ENCODE peak calls at places on chromosomes 12 and 14, in seven cellular contexts. One of them, this sample, is unnamed.

GRCh38 chr12:124177276-124177950 is 117.5 kb upstream of the RFLNA start:
- DNase-seq in IMR-90: no peak
- DNase-seq in mesendoderm: peak; percentile 37
- DNase-seq in neuronal stem cell: no peak
- DNase-seq in mesenchymal stem cell: no peak
- DNase-seq in H9: no peak
- DNase-seq in H1: no peak
- DNase-seq in this sample: peak; percentile 94

GRCh38 chr12:52698634-52699340 is 4.5 kb downstream of the KRT77 start:
- DNase-seq in H9: no peak
- DNase-seq in IMR-90: no peak
- DNase-seq in mesendoderm: peak; percentile 47
- DNase-seq in mesenchymal stem cell: no peak
- DNase-seq in neuronal stem cell: no peak
- DNase-seq in H1: no peak
- DNase-seq in this sample: no peak

GRCh38 chr12:103169-103981 is 36.8 kb downstream of the IQSEC3 start:
- DNase-seq in IMR-90: no peak
- DNase-seq in mesendoderm: peak; percentile 88
- DNase-seq in H1: peak; percentile 66
- DNase-seq in mesenchymal stem cell: no peak
- DNase-seq in H9: peak; percentile 96
- DNase-seq in neuronal stem cell: peak; percentile 84
- DNase-seq in this sample: no peak

GRCh38 chr14:35402323-35403084 is 2.0 kb downstream of the NFKBIA start:
- DNase-seq in IMR-90: peak; percentile 56
- DNase-seq in neuronal stem cell: no peak
- DNase-seq in mesenchymal stem cell: peak; percentile 47
- DNase-seq in H1: no peak
- DNase-seq in H9: no peak
- DNase-seq in mesendoderm: no peak
- DNase-seq in this sample: peak; percentile 38

GRCh38 chr12:65490193-65490592 is 211.7 kb downstream of the MSRB3 start:
- DNase-seq in H1: no peak
- DNase-seq in mesenchymal stem cell: no peak
- DNase-seq in neuronal stem cell: no peak
- DNase-seq in IMR-90: no peak
- DNase-seq in H9: no peak
- DNase-seq in mesendoderm: no peak
- DNase-seq in this sample: no peak

GRCh38 chr12:69694123-69694522 is 5.0 kb downstream of the BEST3 start:
- DNase-seq in H9: no peak
- DNase-seq in mesenchymal stem cell: no peak
- DNase-seq in H1: no peak
- DNase-seq in mesendoderm: no peak
- DNase-seq in IMR-90: no peak
- DNase-seq in neuronal stem cell: no peak
- DNase-seq in this sample: peak; percentile 74

GRCh38 chr12:39905152-39905551 is 200.7 kb downstream of the SLC2A13 start:
- DNase-seq in mesendoderm: no peak
- DNase-seq in H1: no peak
- DNase-seq in neuronal stem cell: no peak
- DNase-seq in H9: no peak
- DNase-seq in mesenchymal stem cell: no peak
- DNase-seq in IMR-90: peak; percentile 22
- DNase-seq in this sample: no peak

GRCh38 chr12:6554168-6554989 is 1.5 kb downstream of the IFFO1 start:
- DNase-seq in IMR-90: peak; percentile 72
- DNase-seq in neuronal stem cell: peak; percentile 79
- DNase-seq in mesendoderm: peak; percentile 97
- DNase-seq in H9: peak; percentile 96
- DNase-seq in mesenchymal stem cell: peak; percentile 87
- DNase-seq in H1: peak; percentile 93
- DNase-seq in this sample: peak; percentile 57

GRCh38 chr12:119992129-119992705 is 3.2 kb downstream of the BICDL1 start:
- DNase-seq in IMR-90: no peak
- DNase-seq in H9: no peak
- DNase-seq in neuronal stem cell: no peak
- DNase-seq in H1: no peak
- DNase-seq in mesendoderm: no peak
- DNase-seq in mesenchymal stem cell: no peak
- DNase-seq in this sample: no peak

GRCh38 chr14:104003616-104004015 is 61.3 kb upstream of the RD3L start:
- DNase-seq in IMR-90: no peak
- DNase-seq in mesendoderm: no peak
- DNase-seq in H1: no peak
- DNase-seq in mesenchymal stem cell: no peak
- DNase-seq in neuronal stem cell: no peak
- DNase-seq in H9: no peak
- DNase-seq in this sample: no peak

GRCh38 chr12:52398176-52398575 is 8.0 kb downstream of the KRT82 start:
- DNase-seq in mesendoderm: peak; percentile 5
- DNase-seq in H1: no peak
- DNase-seq in neuronal stem cell: no peak
- DNase-seq in H9: no peak
- DNase-seq in mesenchymal stem cell: no peak
- DNase-seq in IMR-90: no peak
- DNase-seq in this sample: no peak

GRCh38 chr12:30110970-30111586 is 327.3 kb upstream of the TMTC1 start:
- DNase-seq in mesendoderm: no peak
- DNase-seq in IMR-90: peak; percentile 27
- DNase-seq in H9: no peak
- DNase-seq in H1: no peak
- DNase-seq in neuronal stem cell: no peak
- DNase-seq in mesenchymal stem cell: peak; percentile 80
- DNase-seq in this sample: no peak

GRCh38 chr12:49983892-49984291 is 11.1 kb downstream of the AQP6 start:
- DNase-seq in IMR-90: peak; percentile 92
- DNase-seq in mesendoderm: peak; percentile 82
- DNase-seq in H9: no peak
- DNase-seq in neuronal stem cell: no peak
- DNase-seq in mesenchymal stem cell: peak; percentile 92
- DNase-seq in H1: no peak
- DNase-seq in this sample: no peak

GRCh38 chr12:779745-780734 is 27.7 kb downstream of the WNK1 start:
- DNase-seq in IMR-90: peak; percentile 74
- DNase-seq in neuronal stem cell: no peak
- DNase-seq in mesenchymal stem cell: peak; percentile 80
- DNase-seq in H1: no peak
- DNase-seq in mesendoderm: no peak
- DNase-seq in H9: no peak
- DNase-seq in this sample: no peak

GRCh38 chr12:42612258-42612608 is 22.7 kb upstream of the PRICKLE1 start:
- DNase-seq in H9: no peak
- DNase-seq in neuronal stem cell: no peak
- DNase-seq in mesenchymal stem cell: no peak
- DNase-seq in IMR-90: no peak
- DNase-seq in mesendoderm: no peak
- DNase-seq in H1: no peak
- DNase-seq in this sample: no peak

GRCh38 chr12:3538691-3539030 is 47.7 kb downstream of the PRMT8 start:
- DNase-seq in H1: no peak
- DNase-seq in neuronal stem cell: no peak
- DNase-seq in mesenchymal stem cell: no peak
- DNase-seq in mesendoderm: no peak
- DNase-seq in IMR-90: no peak
- DNase-seq in H9: peak; percentile 20
- DNase-seq in this sample: no peak

GRCh38 chr14:24789277-24789832 is 155.4 kb upstream of the GZMB start:
- DNase-seq in mesendoderm: no peak
- DNase-seq in H9: no peak
- DNase-seq in H1: no peak
- DNase-seq in IMR-90: no peak
- DNase-seq in neuronal stem cell: no peak
- DNase-seq in mesenchymal stem cell: no peak
- DNase-seq in this sample: no peak
- H2AK5ac ChIP-seq in mesendoderm: no peak overlapping the region
- H2AK5ac ChIP-seq in H9: no peak overlapping the region
- H2AK5ac ChIP-seq in H1: no peak overlapping the region
- H2AK5ac ChIP-seq in IMR-90: no peak overlapping the region
- H2AK5ac ChIP-seq in neuronal stem cell: no peak overlapping the region
- H2AK5ac ChIP-seq in mesenchymal stem cell: no peak overlapping the region
- H2AK5ac ChIP-seq in this sample: no peak overlapping the region

DNA sequence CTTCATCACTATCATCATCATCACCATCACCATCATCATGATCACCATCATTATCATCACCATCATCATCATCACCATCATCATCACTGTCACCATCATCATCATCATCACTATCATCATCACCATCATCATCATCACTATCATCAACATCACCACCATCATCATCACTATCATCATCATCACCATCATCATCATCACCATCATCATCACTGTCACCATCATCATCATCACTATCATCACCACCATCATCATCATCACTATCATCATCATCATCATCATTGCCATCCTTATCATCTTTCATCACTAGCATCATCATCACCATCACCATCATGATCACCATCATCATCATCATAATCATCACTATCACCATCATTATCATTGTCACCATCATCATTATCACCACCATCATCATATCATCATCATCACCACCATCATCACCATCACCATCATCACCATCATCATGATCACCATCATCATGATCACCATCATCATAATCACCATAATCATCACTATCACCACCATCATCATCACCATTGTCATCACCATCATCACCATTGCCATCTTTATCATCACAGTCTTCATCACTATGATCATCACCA is 38.1 kb downstream of the SVOP start:
- DNase-seq in neuronal stem cell: no peak
- DNase-seq in mesenchymal stem cell: no peak
- DNase-seq in mesendoderm: no peak
- DNase-seq in H1: no peak
- DNase-seq in IMR-90: no peak
- DNase-seq in H9: no peak
- DNase-seq in this sample: no peak
- H2AK5ac ChIP-seq in neuronal stem cell: no peak overlapping the region
- H2AK5ac ChIP-seq in mesenchymal stem cell: no peak overlapping the region
- H2AK5ac ChIP-seq in mesendoderm: no peak overlapping the region
- H2AK5ac ChIP-seq in H1: peak overlapping the region; percentile 97
- H2AK5ac ChIP-seq in IMR-90: no peak overlapping the region
- H2AK5ac ChIP-seq in H9: no peak overlapping the region
- H2AK5ac ChIP-seq in this sample: no peak overlapping the region

GRCh38 chr14:94464290-94464689 is 11.7 kb upstream of the SERPINA11 start:
- DNase-seq in H9: peak; percentile 10
- DNase-seq in mesendoderm: no peak
- DNase-seq in neuronal stem cell: no peak
- DNase-seq in mesenchymal stem cell: no peak
- DNase-seq in H1: no peak
- DNase-seq in IMR-90: no peak
- DNase-seq in this sample: no peak

GRCh38 chr14:94467728-94468520 is 8.1 kb downstream of the SERPINA9 start:
- DNase-seq in mesendoderm: no peak
- DNase-seq in H9: peak; percentile 1
- DNase-seq in mesenchymal stem cell: no peak
- DNase-seq in neuronal stem cell: no peak
- DNase-seq in H1: no peak
- DNase-seq in IMR-90: no peak
- DNase-seq in this sample: no peak

GRCh38 chr14:94469261-94469660 is 6.7 kb downstream of the SERPINA9 start:
- DNase-seq in mesenchymal stem cell: no peak
- DNase-seq in H9: peak; percentile 12
- DNase-seq in IMR-90: no peak
- DNase-seq in mesendoderm: no peak
- DNase-seq in H1: no peak
- DNase-seq in neuronal stem cell: no peak
- DNase-seq in this sample: no peak

GRCh38 chr14:94465042-94465441 is 11.0 kb downstream of the SERPINA9 start:
- DNase-seq in H1: no peak
- DNase-seq in H9: peak; percentile 18
- DNase-seq in IMR-90: no peak
- DNase-seq in neuronal stem cell: no peak
- DNase-seq in mesendoderm: no peak
- DNase-seq in mesenchymal stem cell: no peak
- DNase-seq in this sample: no peak

DNA sequence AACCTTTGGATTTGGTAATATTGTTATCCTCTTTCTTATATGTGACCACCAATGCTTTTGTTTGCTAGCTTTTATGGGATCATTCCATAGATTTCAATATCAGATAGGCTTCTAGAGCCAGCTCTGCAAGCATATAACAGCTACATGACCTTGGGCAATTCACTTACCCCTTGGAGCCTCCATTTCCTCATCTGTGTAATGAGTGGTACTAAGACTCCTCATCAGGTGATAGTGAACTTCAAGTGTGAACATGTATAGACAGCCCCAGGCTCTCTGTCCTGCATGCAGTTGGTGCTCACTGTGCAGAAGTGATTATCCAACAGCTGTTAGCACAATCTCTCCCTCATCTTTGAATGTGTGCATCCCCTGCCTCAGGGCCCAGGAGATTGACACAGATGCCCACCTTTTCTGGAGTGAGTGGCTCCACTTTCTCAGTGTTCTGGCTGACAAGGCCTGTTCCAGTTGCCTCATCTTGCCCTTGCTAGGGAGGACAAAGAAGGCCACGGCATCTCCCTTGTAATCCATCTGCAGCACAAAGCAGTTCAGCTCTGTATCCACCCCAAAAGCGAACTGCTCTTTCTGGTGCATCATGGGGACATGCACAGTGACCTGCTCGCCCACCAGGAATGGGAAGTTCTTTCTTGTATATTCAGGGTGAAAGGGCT is 9.2 kb downstream of the SERPINA9 start:
- DNase-seq in H1: no peak
- DNase-seq in neuronal stem cell: no peak
- DNase-seq in IMR-90: no peak
- DNase-seq in mesenchymal stem cell: no peak
- DNase-seq in mesendoderm: no peak
- DNase-seq in H9: peak; percentile 5
- DNase-seq in this sample: no peak
- H2AK5ac ChIP-seq in H1: no peak overlapping the region
- H2AK5ac ChIP-seq in neuronal stem cell: no peak overlapping the region
- H2AK5ac ChIP-seq in IMR-90: no peak overlapping the region
- H2AK5ac ChIP-seq in mesenchymal stem cell: no peak overlapping the region
- H2AK5ac ChIP-seq in mesendoderm: no peak overlapping the region
- H2AK5ac ChIP-seq in H9: no peak overlapping the region
- H2AK5ac ChIP-seq in this sample: no peak overlapping the region

DNA sequence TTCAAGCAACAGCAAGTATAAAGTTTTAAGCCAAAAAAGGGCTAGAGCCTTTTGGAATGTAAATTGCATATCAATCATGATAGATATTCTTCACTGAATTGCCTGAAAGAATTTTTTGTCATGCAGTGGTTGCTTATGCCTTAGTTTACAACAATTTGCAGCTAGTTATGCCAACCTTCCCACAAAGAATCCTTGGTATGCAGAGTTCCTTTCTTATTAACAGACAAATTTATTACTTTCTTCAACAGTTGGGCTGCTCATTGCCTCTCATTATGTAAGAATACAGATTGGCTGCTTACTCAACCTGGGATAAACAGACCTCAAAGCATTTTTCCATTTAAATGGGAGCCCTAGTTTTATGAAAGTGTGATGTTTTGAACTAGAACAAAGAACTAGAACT is 129.2 kb upstream of the PPFIA2 start:
- DNase-seq in IMR-90: no peak
- DNase-seq in H1: no peak
- DNase-seq in H9: no peak
- DNase-seq in neuronal stem cell: no peak
- DNase-seq in mesenchymal stem cell: peak; percentile 7
- DNase-seq in mesendoderm: peak; percentile 45
- DNase-seq in this sample: no peak
- H2AK5ac ChIP-seq in IMR-90: no peak overlapping the region
- H2AK5ac ChIP-seq in H1: no peak overlapping the region
- H2AK5ac ChIP-seq in H9: no peak overlapping the region
- H2AK5ac ChIP-seq in neuronal stem cell: no peak overlapping the region
- H2AK5ac ChIP-seq in mesenchymal stem cell: no peak overlapping the region
- H2AK5ac ChIP-seq in mesendoderm: no peak overlapping the region
- H2AK5ac ChIP-seq in this sample: no peak overlapping the region